ENCODE peak calls at places on chromosomes 11 and 22, in four cellular contexts. S is colonic mucosa, N is cardiac muscle cell, X is DND-41. O is an unnamed sample. For H3K4me1, the result is how much of the 10 kb centered on the place peaks cover.

GRCh38 chr11:47355283-47356128 is 3.0 kb upstream of the MYBPC3 start:
- DNase-seq in X (peak), S (peak), N (peak), O (peak)

GRCh38 chr11:115161876-115162275 is 342.3 kb downstream of the CADM1 start:
- DNase-seq in S (no peak), N (no peak), X (no peak), O (no peak)

GRCh38 chr11:115409691-115410220 is 94.5 kb downstream of the CADM1 start:
- DNase-seq in X (no peak), S (peak), N (no peak), O (no peak)

GRCh38 chr11:16825091-16825490 is 86.6 kb downstream of the C11orf58 start:
- DNase-seq in X (no peak), S (no peak), N (no peak), O (no peak)

GRCh38 chr11:33005175-33005574 is 10.5 kb upstream of the DEPDC7 start:
- DNase-seq in N (no peak), X (peak), S (no peak), O (no peak)

GRCh38 chr22:17772249-17772962 is 1.9 kb downstream of the BID start:
- DNase-seq in N (no peak), X (no peak), S (no peak), O (no peak)

GRCh38 chr11:69212121-69213110 is 56.7 kb downstream of the SMIM38 start:
- DNase-seq in X (no peak), N (no peak), S (no peak), O (no peak)

GRCh38 chr11:118605116-118605867 is 2.1 kb upstream of the PHLDB1 start:
- DNase-seq in N (peak), X (no peak), S (peak), O (peak)

GRCh38 chr11:38448284-38448683 is 1850.2 kb upstream of the RAG2 start:
- DNase-seq in X (no peak), N (no peak), S (no peak), O (no peak)

GRCh38 chr22:45754822-45755221 is 83.2 kb downstream of the ATXN10 start:
- DNase-seq in N (no peak), S (no peak), X (no peak), O (no peak)

GRCh38 chr11:46521947-46522681 is 71.7 kb downstream of the AMBRA1 start:
- DNase-seq in X (no peak), N (peak), S (no peak), O (no peak)

GRCh38 chr11:76048763-76049162 is 157.5 kb downstream of the WNT11 start:
- DNase-seq in N (no peak), X (peak), S (no peak), O (no peak)

GRCh38 chr22:30875481-30876215 is 92.9 kb downstream of the MORC2 start:
- DNase-seq in N (no peak), S (no peak), X (no peak), O (no peak)

GRCh38 chr22:25199726-25200520 is at the start of gene CRYBB3:
- DNase-seq in X (no peak), N (no peak), S (no peak), O (no peak)

GRCh38 chr11:1219446-1219835 is 3.4 kb upstream of the MUC5B start:
- DNase-seq in S (no peak), N (no peak), X (no peak), O (no peak)

GRCh38 chr11:5038336-5038735 is 8.0 kb upstream of the OR52J3 start:
- DNase-seq in S (no peak), X (no peak), N (no peak), O (no peak)

GRCh38 chr11:3632070-3632660 is 9.6 kb downstream of the ART5 start:
- DNase-seq in N (no peak), X (no peak), S (no peak), O (no peak)

GRCh38 chr11:20337526-20338154 is 25.9 kb upstream of the HTATIP2 start:
- DNase-seq in N (peak), S (no peak), X (peak), O (no peak)
- TF ChIP-seq CTCF in N (peak), S (no peak), X (peak), O (no peak)

DNA sequence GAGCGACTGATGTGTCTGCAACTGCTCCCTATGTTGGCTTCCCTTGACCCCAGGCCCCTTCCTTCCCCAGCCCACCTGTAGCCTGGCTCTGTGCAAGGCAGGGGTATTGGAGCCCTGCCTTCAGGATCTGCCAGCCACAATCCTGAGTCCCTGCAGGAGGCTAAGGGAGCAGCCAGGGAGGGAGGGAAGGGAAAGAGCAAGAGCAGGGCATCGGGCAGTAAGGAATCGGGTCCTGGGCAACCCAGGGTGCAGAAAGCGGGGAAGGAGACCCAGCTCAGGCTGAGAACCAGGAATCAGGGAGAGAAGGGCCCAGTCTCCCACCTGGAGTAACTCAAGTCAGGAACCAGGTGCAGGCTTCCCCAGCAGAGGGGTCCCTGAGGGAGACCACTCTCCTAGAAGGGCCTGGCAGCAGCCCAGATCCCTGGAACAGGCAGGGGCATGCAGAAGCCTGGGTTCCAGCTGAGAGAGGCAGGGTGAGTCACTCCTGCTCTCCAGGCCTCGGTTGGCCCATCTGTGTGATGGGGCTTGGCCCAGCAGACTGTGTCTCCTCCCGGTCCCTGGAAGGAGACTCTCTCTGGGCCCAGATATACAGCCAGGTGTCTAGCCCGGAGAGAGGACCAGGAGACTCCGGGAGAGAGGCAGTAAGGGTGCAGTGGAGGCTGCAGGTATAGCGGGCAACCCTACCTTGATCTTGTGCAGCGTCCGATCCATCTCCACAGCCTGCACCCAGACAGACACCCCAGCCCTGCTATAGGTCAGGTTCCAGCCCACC is 13.4 kb downstream of the STARD10 start:
- DNase-seq in X (no peak), S (no peak), N (no peak), O (peak)
- H3K4me1 ChIP-seq in X (under half), S (under half), N (under half), O (half or more)

GRCh38 chr11:131622193-131622592 is 251.8 kb downstream of the NTM start:
- DNase-seq in S (no peak), N (no peak), X (no peak), O (no peak)
- H3K4me3 ChIP-seq in S (no peak), N (no peak), X (no peak), O (no peak)

GRCh38 chr22:44091751-44092150 is 67.6 kb downstream of the PARVB start:
- DNase-seq in X (no peak), N (no peak), S (no peak), O (no peak)
- TF ChIP-seq CTCF in X (no peak), N (no peak), S (no peak), O (no peak)

GRCh38 chr11:12469451-12469850 is 92.1 kb downstream of the PARVA start:
- DNase-seq in S (no peak), N (peak), X (no peak), O (no peak)
- H3K4me1 ChIP-seq in S (under half), N (under half), X (under half), O (under half)

DNA sequence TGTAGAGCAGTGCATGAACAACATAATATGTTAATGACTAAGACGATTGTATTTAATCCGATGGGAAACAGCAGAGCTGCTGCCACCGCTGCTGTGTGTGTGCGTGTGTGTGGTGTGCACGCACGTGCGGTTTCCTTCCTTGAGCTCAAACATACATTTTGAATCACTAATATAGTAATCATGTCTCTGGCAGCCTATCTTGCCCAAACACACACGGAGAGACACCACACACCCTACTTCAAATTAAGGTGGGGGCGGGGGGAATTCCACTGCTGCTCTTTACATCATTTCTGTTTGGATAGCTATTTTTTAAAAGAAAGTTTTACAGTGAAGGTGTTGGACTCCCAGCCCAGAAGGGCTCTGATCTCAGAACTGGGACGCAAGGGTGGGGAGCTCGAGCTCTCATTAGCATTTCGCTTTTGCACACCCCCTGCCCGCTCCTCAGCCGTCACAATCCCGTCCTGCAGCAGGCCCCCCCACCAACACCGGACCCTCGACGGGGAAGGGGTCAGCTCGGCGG is 648 bp upstream of the FAM83F start:
- DNase-seq in X (no peak), N (no peak), S (no peak), O (no peak)
- H3K4me3 ChIP-seq in X (no peak), N (no peak), S (peak), O (no peak)

GRCh38 chr11:85540635-85541034 is 86.5 kb downstream of the DLG2 start:
- DNase-seq in X (no peak), N (no peak), S (no peak), O (no peak)
- TF ChIP-seq CTCF in X (no peak), N (no peak), S (no peak), O (no peak)